ENCODE peak calls at places on chromosomes 13 and 19, in seven cellular contexts. E, I, F, Q, X, B and O are unnamed samples.

GRCh38 chr19:18669524-18669817 is 14.0 kb upstream of the CRTC1 start:
- DNase-seq in E (no peak), I (no peak), F (no peak), Q (peak), X (no peak), B (no peak), O (no peak)

GRCh38 chr13:28753208-28753892 is 34.6 kb upstream of the SLC46A3 start:
- DNase-seq in E (peak), I (peak), F (peak), Q (peak), X (no peak), B (no peak), O (peak)

GRCh38 chr13:33194820-33195692 is 90.5 kb downstream of the STARD13 start:
- DNase-seq in E (no peak), I (peak), F (peak), Q (peak), X (no peak), B (no peak), O (no peak)

GRCh38 chr19:12090807-12091206 is 26.3 kb downstream of the ZNF844 start:
- DNase-seq in E (no peak), I (no peak), F (peak), Q (peak), X (peak), B (peak), O (peak)

GRCh38 chr19:50053119-50053518 is 27.3 kb downstream of the ZNF473 start:
- DNase-seq in E (no peak), I (no peak), F (no peak), Q (no peak), X (no peak), B (no peak), O (no peak)

GRCh38 chr13:34462843-34463242 is 479.2 kb upstream of the NBEA start:
- DNase-seq in E (no peak), I (peak), F (no peak), Q (peak), X (no peak), B (no peak), O (no peak)

GRCh38 chr19:35037716-35038622 is 3.6 kb upstream of the HPN start:
- DNase-seq in E (no peak), I (no peak), F (no peak), Q (peak), X (peak), B (no peak), O (no peak)

GRCh38 chr13:73168226-73168992 is 109.6 kb downstream of the KLF5 start:
- DNase-seq in E (no peak), I (no peak), F (no peak), Q (peak), X (no peak), B (no peak), O (no peak)

GRCh38 chr13:24150613-24151012 is 9.9 kb upstream of the SPATA13 start:
- DNase-seq in E (no peak), I (no peak), F (no peak), Q (no peak), X (no peak), B (no peak), O (no peak)

GRCh38 chr13:33188093-33188882 is 97.3 kb downstream of the STARD13 start:
- DNase-seq in E (no peak), I (no peak), F (no peak), Q (peak), X (no peak), B (no peak), O (no peak)

GRCh38 chr19:38506723-38507550 is 73.4 kb downstream of the RYR1 start:
- DNase-seq in E (peak), I (no peak), F (peak), Q (peak), X (peak), B (peak), O (peak)

GRCh38 chr19:52896431-52897148 is 845 bp downstream of the ZNF320 start:
- DNase-seq in E (peak), I (no peak), F (no peak), Q (peak), X (peak), B (peak), O (peak)

GRCh38 chr13:33838567-33839131 is 20.7 kb downstream of the RFC3 start:
- DNase-seq in E (no peak), I (no peak), F (no peak), Q (peak), X (no peak), B (no peak), O (no peak)

GRCh38 chr13:61685683-61686013 is 270.0 kb upstream of the PCDH20 start:
- DNase-seq in E (no peak), I (no peak), F (no peak), Q (no peak), X (no peak), B (peak), O (no peak)

GRCh38 chr19:4199699-4200293 is 17.3 kb downstream of the ANKRD24 start:
- DNase-seq in E (peak), I (no peak), F (no peak), Q (no peak), X (no peak), B (peak), O (no peak)

GRCh38 chr13:97659602-97660001 is 225.6 kb downstream of the RAP2A start:
- DNase-seq in E (no peak), I (peak), F (no peak), Q (peak), X (no peak), B (no peak), O (no peak)

GRCh38 chr19:18390075-18390909 is 4.3 kb downstream of the GDF15 start:
- DNase-seq in E (no peak), I (no peak), F (no peak), Q (peak), X (no peak), B (no peak), O (no peak)

GRCh38 chr19:2097330-2098327 is 914 bp downstream of the IZUMO4 start:
- DNase-seq in E (no peak), I (no peak), F (no peak), Q (no peak), X (peak), B (peak), O (no peak)

GRCh38 chr13:24627090-24627714 is 53.0 kb upstream of the ATP12A start:
- DNase-seq in E (peak), I (no peak), F (no peak), Q (no peak), X (no peak), B (no peak), O (peak)

GRCh38 chr19:16031872-16032200 is 44.5 kb upstream of the TPM4 start:
- DNase-seq in E (no peak), I (no peak), F (no peak), Q (no peak), X (no peak), B (no peak), O (peak)

GRCh38 chr13:20126460-20127262 is 34.2 kb downstream of the GJA3 start:
- DNase-seq in E (no peak), I (no peak), F (no peak), Q (no peak), X (no peak), B (no peak), O (no peak)

GRCh38 chr13:44474122-44474910 is 100.7 kb downstream of the SERP2 start:
- DNase-seq in E (no peak), I (no peak), F (no peak), Q (peak), X (no peak), B (no peak), O (no peak)

GRCh38 chr19:32677657-32678056 is 2.0 kb downstream of the RGS9BP start:
- DNase-seq in E (no peak), I (no peak), F (no peak), Q (no peak), X (no peak), B (no peak), O (no peak)

GRCh38 chr13:113305208-113305607 is 8.2 kb downstream of the LAMP1 start:
- DNase-seq in E (no peak), I (peak), F (no peak), Q (peak), X (no peak), B (no peak), O (peak)

GRCh38 chr19:39372047-39372802 is 18.7 kb downstream of the PAF1 start:
- DNase-seq in E (no peak), I (peak), F (peak), Q (peak), X (no peak), B (no peak), O (peak)